ENCODE peak calls at places on chromosomes 11 and 22, in nine cellular contexts. E, J, V, Q, K, P, A, M and C are unnamed samples.

GRCh38 chr22:31244044-31244942 is 32.2 kb downstream of the LIMK2 start:
- DNase-seq in E (no peak), J (peak; percentile 93), V (no peak), Q (no peak), K (peak; percentile 69), P (peak; percentile 62), A (no peak), M (no peak), C (no peak)

GRCh38 chr11:105718641-105719040 is 108.8 kb downstream of the GRIA4 start:
- DNase-seq in E (no peak), J (peak; percentile 34), V (no peak), Q (no peak), K (no peak), P (no peak), A (peak; percentile 44), M (no peak), C (no peak)

GRCh38 chr22:50739894-50740293 is 1.9 kb downstream of the ACR start:
- DNase-seq in E (peak; percentile 89), J (no peak), V (peak; percentile 84), Q (no peak), K (no peak), P (no peak), A (peak; percentile 13), M (no peak), C (no peak)

GRCh38 chr22:35306350-35306967 is 6.8 kb downstream of the TOM1 start:
- DNase-seq in E (no peak), J (no peak), V (no peak), Q (no peak), K (no peak), P (no peak), A (no peak), M (peak; percentile 60), C (no peak)

GRCh38 chr22:41285441-41285819 is 557 bp downstream of the RANGAP1 start:
- DNase-seq in E (peak; percentile 47), J (peak; percentile 77), V (peak; percentile 96), Q (peak; percentile 81), K (peak; percentile 74), P (peak; percentile 72), A (peak; percentile 64), M (peak; percentile 37), C (peak; percentile 39)

GRCh38 chr22:28440517-28441366 is 238.9 kb downstream of the TTC28 start:
- DNase-seq in E (no peak), J (no peak), V (no peak), Q (no peak), K (no peak), P (no peak), A (no peak), M (no peak), C (no peak)

GRCh38 chr11:23021287-23021863 is 161.1 kb upstream of the CCDC179 start:
- DNase-seq in E (no peak), J (peak; percentile 2), V (no peak), Q (no peak), K (peak; percentile 45), P (no peak), A (peak; percentile 30), M (peak; percentile 39), C (no peak)

GRCh38 chr11:2302280-2302843 is 549 bp downstream of the TSPAN32 start:
- DNase-seq in E (no peak), J (no peak), V (no peak), Q (no peak), K (no peak), P (no peak), A (no peak), M (no peak), C (no peak)

GRCh38 chr11:127506647-127507046 is 506.1 kb upstream of the KIRREL3 start:
- DNase-seq in E (no peak), J (no peak), V (no peak), Q (no peak), K (no peak), P (no peak), A (no peak), M (no peak), C (no peak)